ENCODE peak calls at places on chromosomes 5 and 9, in four cellular contexts. One of them, this sample, is unnamed.
A peak's percentile ranks its signal among the peaks of the same experiment; 100 is the strongest.

GRCh38 chr9:21326526-21327139 is 8.6 kb downstream of the KLHL9 start:
- DNase-seq in A549: peak; percentile 42
- DNase-seq in heart right ventricle: no peak
- DNase-seq in neural progenitor cell: peak; percentile 58
- DNase-seq in this sample: no peak

GRCh38 chr9:126147620-126148522 is 178.8 kb upstream of the MVB12B start:
- DNase-seq in A549: no peak
- DNase-seq in neural progenitor cell: no peak
- DNase-seq in heart right ventricle: no peak
- DNase-seq in this sample: no peak

GRCh38 chr5:73770172-73770571 is 144.2 kb downstream of the ARHGEF28 start:
- DNase-seq in A549: no peak
- DNase-seq in neural progenitor cell: no peak
- DNase-seq in heart right ventricle: no peak
- DNase-seq in this sample: no peak

GRCh38 chr5:126650463-126650862 is 49.7 kb downstream of the PHAX start:
- DNase-seq in heart right ventricle: no peak
- DNase-seq in A549: no peak
- DNase-seq in neural progenitor cell: no peak
- DNase-seq in this sample: no peak

GRCh38 chr9:92332577-92333287 is 7.0 kb downstream of the CENPP start:
- DNase-seq in A549: no peak
- DNase-seq in neural progenitor cell: no peak
- DNase-seq in heart right ventricle: peak; percentile 16
- DNase-seq in this sample: no peak

GRCh38 chr5:1724822-1725602 is 74.6 kb downstream of the MRPL36 start:
- DNase-seq in A549: no peak
- DNase-seq in neural progenitor cell: peak; percentile 32
- DNase-seq in heart right ventricle: no peak
- DNase-seq in this sample: no peak

GRCh38 chr5:179731791-179732411 is 721 bp upstream of the MAML1 start:
- DNase-seq in A549: no peak
- DNase-seq in heart right ventricle: peak; percentile 11
- DNase-seq in neural progenitor cell: no peak
- DNase-seq in this sample: peak; percentile 60

GRCh38 chr5:19479562-19479961 is 508.4 kb downstream of the CDH18 start:
- DNase-seq in heart right ventricle: no peak
- DNase-seq in neural progenitor cell: no peak
- DNase-seq in A549: no peak
- DNase-seq in this sample: no peak

GRCh38 chr9:16341176-16341575 is 529.3 kb downstream of the BNC2 start:
- DNase-seq in neural progenitor cell: no peak
- DNase-seq in A549: no peak
- DNase-seq in heart right ventricle: no peak
- DNase-seq in this sample: no peak

GRCh38 chr5:128965011-128965637 is at the start of gene SLC27A6:
- DNase-seq in neural progenitor cell: peak; percentile 74
- DNase-seq in heart right ventricle: peak; percentile 30
- DNase-seq in A549: peak; percentile 11
- DNase-seq in this sample: no peak

DNA sequence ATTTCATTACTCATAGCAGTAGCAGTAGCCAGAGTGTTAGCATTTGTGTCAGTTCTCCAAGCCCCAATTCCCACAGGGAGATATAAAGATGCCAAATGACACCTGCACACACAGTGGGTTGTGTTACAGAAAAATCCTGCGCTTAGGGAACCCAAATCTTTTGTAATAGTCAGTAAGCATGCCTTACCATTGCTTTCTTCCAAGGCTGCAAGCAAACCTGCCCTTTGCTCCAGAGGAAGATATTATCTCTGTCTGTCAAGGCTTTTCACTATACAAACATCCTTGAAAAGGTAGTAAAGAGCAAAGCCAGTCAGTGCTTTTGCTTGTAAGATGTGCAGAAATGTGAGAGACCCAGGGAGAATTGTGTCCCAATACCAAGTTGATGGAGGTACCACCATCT is 2.9 kb downstream of the ANKDD1B start:
- DNase-seq in heart right ventricle: no peak
- DNase-seq in A549: no peak
- DNase-seq in neural progenitor cell: no peak
- DNase-seq in this sample: no peak
- H3K27ac ChIP-seq in heart right ventricle: no peak overlapping the region
- H3K27ac ChIP-seq in A549: no peak overlapping the region
- H3K27ac ChIP-seq in neural progenitor cell: no peak overlapping the region
- H3K27ac ChIP-seq in this sample: no peak overlapping the region

GRCh38 chr9:114973216-114973615 is 42.8 kb upstream of the TNFSF8 start:
- DNase-seq in neural progenitor cell: no peak
- DNase-seq in heart right ventricle: no peak
- DNase-seq in A549: no peak
- DNase-seq in this sample: no peak

GRCh38 chr9:114972510-114972909 is 42.1 kb upstream of the TNFSF8 start:
- DNase-seq in A549: no peak
- DNase-seq in heart right ventricle: no peak
- DNase-seq in neural progenitor cell: no peak
- DNase-seq in this sample: no peak

GRCh38 chr9:114969269-114969668 is 38.9 kb upstream of the TNFSF8 start:
- DNase-seq in neural progenitor cell: no peak
- DNase-seq in A549: no peak
- DNase-seq in heart right ventricle: no peak
- DNase-seq in this sample: no peak

GRCh38 chr9:114965565-114965964 is 35.2 kb upstream of the TNFSF8 start:
- DNase-seq in neural progenitor cell: no peak
- DNase-seq in heart right ventricle: no peak
- DNase-seq in A549: no peak
- DNase-seq in this sample: no peak

GRCh38 chr9:114968710-114969109 is 38.3 kb upstream of the TNFSF8 start:
- DNase-seq in neural progenitor cell: peak; percentile 11
- DNase-seq in heart right ventricle: no peak
- DNase-seq in A549: no peak
- DNase-seq in this sample: no peak
- H3K4me3 ChIP-seq in neural progenitor cell: no peak overlapping the region
- H3K4me3 ChIP-seq in heart right ventricle: no peak overlapping the region
- H3K4me3 ChIP-seq in A549: no peak overlapping the region
- H3K4me3 ChIP-seq in this sample: no peak overlapping the region

DNA sequence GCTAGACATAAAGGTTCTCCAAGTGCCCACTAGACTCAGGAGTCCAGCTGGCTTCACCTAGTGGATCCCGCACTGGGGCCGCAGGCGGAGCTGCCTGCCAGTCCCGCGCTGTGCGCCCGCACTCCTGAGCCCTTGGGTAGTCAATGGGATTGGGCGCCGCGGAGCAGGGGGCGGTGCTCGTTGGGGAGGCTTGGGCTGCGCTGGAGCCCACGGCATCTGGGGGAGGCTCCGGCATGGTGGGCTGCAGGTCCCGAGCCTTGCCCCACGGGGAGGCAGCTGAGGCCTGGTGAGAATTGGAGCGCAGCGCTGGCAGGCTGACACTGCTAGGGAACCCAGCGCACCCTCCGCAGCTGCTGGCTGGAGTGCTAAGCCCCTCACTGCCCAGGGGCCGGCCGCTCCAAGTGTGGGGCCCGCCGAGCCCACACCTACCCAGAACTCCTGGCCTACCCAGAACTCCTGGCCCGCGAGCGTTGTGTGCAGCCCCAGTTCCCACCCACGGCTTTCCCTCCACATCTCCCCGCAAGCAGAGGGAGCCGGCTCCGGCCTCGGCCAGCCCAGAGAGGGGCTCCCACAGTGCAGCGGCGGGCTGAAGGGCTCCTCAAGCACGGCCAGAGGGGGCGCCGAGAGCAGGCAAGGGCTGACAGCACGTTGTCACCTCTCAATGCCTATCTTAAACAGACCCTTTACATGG is 260.7 kb upstream of the DMRT1 start:
- DNase-seq in neural progenitor cell: no peak
- DNase-seq in A549: no peak
- DNase-seq in heart right ventricle: no peak
- DNase-seq in this sample: no peak
- TF ChIP-seq CTCF in neural progenitor cell: no peak
- TF ChIP-seq CTCF in A549: no peak
- TF ChIP-seq CTCF in heart right ventricle: no peak
- TF ChIP-seq CTCF in this sample: no peak

GRCh38 chr5:112655513-112655912 is 82.2 kb upstream of the APC start:
- DNase-seq in heart right ventricle: no peak
- DNase-seq in neural progenitor cell: no peak
- DNase-seq in A549: no peak
- DNase-seq in this sample: no peak
- H3K27ac ChIP-seq in heart right ventricle: no peak overlapping the region
- H3K27ac ChIP-seq in neural progenitor cell: no peak overlapping the region
- H3K27ac ChIP-seq in A549: no peak overlapping the region
- H3K27ac ChIP-seq in this sample: no peak overlapping the region

GRCh38 chr5:27403248-27403882 is 365.0 kb upstream of the CDH9 start:
- DNase-seq in neural progenitor cell: no peak
- DNase-seq in A549: peak; percentile 47
- DNase-seq in heart right ventricle: no peak
- DNase-seq in this sample: no peak
- H3K4me3 ChIP-seq in neural progenitor cell: no peak overlapping the region
- H3K4me3 ChIP-seq in A549: peak overlapping the region; percentile 43
- H3K4me3 ChIP-seq in heart right ventricle: no peak overlapping the region
- H3K4me3 ChIP-seq in this sample: no peak overlapping the region

DNA sequence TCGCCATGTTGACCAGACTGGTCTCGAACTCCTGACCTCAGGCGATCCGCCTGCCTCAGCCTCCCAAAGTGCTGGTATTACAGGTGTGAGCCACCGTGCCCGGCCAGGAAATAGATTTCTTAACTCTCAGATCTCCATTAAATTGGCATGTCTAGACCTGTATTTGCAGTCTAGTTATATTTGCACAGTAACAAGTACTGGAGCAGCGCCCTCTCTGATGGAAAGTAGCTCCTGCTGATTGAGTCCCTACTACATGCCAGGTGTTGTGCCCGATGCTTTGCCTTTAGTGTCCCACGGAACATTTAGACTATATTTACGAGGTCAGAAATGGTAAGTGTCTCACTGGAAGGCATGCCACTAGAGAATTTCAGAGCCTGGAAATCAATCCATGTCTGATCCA is 15.8 kb upstream of the TMED9 start:
- DNase-seq in heart right ventricle: no peak
- DNase-seq in A549: no peak
- DNase-seq in neural progenitor cell: no peak
- DNase-seq in this sample: no peak
- TF ChIP-seq CTCF in heart right ventricle: no peak
- TF ChIP-seq CTCF in A549: no peak
- TF ChIP-seq CTCF in neural progenitor cell: no peak
- TF ChIP-seq CTCF in this sample: no peak